ENCODE peak calls at places on chromosomes 3 and 15, in six cellular contexts. O, X, Q, K, L and W are unnamed samples.

GRCh38 chr15:85607842-85608241 is 186.9 kb downstream of the KLHL25 start:
- DNase-seq in L (no peak), K (no peak), X (no peak), O (no peak), Q (no peak), W (no peak)

GRCh38 chr3:71752911-71753715 is 542 bp upstream of the GPR27 start:
- DNase-seq in K (no peak), O (no peak), X (no peak), Q (no peak), L (no peak), W (no peak)

GRCh38 chr15:64930778-64931240 is 19.1 kb downstream of the ANKDD1A start:
- DNase-seq in L (no peak), K (no peak), X (peak), Q (no peak), O (no peak), W (no peak)

GRCh38 chr3:168933614-168934013 is 729.9 kb downstream of the MECOM start:
- DNase-seq in O (no peak), L (no peak), Q (no peak), K (no peak), X (no peak), W (no peak)

GRCh38 chr3:20930034-20930433 is 744.0 kb upstream of the SGO1 start:
- DNase-seq in X (no peak), O (no peak), L (no peak), Q (no peak), K (no peak), W (no peak)

GRCh38 chr3:128170866-128171516 is 17.7 kb downstream of the EEFSEC start:
- DNase-seq in K (no peak), Q (peak), O (no peak), L (no peak), X (peak), W (peak)

GRCh38 chr3:139561428-139561827 is 21.9 kb upstream of the RBP1 start:
- DNase-seq in K (no peak), X (no peak), O (no peak), Q (no peak), L (no peak), W (no peak)

GRCh38 chr3:186998937-186999368 is 68.6 kb downstream of the ST6GAL1 start:
- DNase-seq in Q (no peak), L (no peak), O (no peak), X (no peak), K (no peak), W (no peak)

GRCh38 chr15:72782993-72783562 is 480 bp downstream of the ADPGK start:
- DNase-seq in L (peak), O (peak), Q (no peak), X (no peak), K (peak), W (no peak)

GRCh38 chr3:190269096-190269495 is 53.1 kb downstream of the CLDN1 start:
- DNase-seq in K (no peak), O (no peak), Q (no peak), L (no peak), X (no peak), W (no peak)

GRCh38 chr3:111244760-111245159 is 173.1 kb downstream of the NECTIN3 start:
- DNase-seq in O (no peak), X (no peak), L (no peak), Q (no peak), K (no peak), W (no peak)

GRCh38 chr15:39585394-39585841 is 4.5 kb downstream of the THBS1 start:
- DNase-seq in K (no peak), O (no peak), L (no peak), Q (no peak), X (no peak), W (no peak)

GRCh38 chr3:51163051-51163450 is 222.0 kb upstream of the MANF start:
- DNase-seq in L (no peak), K (no peak), O (no peak), X (no peak), Q (no peak), W (no peak)

GRCh38 chr15:92599394-92599970 is 56.1 kb downstream of the FAM174B start:
- DNase-seq in X (no peak), O (no peak), L (peak), K (no peak), Q (no peak), W (no peak)

GRCh38 chr15:75945953-75946352 is 42.3 kb downstream of the FBXO22 start:
- DNase-seq in L (no peak), Q (no peak), X (no peak), K (no peak), O (no peak), W (no peak)

GRCh38 chr15:68749365-68750141 is 71.1 kb downstream of the ANP32A start:
- DNase-seq in L (no peak), X (no peak), O (no peak), K (no peak), Q (no peak), W (no peak)

GRCh38 chr15:89486726-89487050 is 9.7 kb downstream of the RHCG start:
- DNase-seq in O (peak), X (no peak), K (peak), Q (no peak), L (peak), W (no peak)

GRCh38 chr3:72155391-72156064 is 370.6 kb upstream of the PROK2 start:
- DNase-seq in K (peak), L (no peak), Q (peak), X (peak), O (no peak), W (no peak)

GRCh38 chr3:129199366-129199765 is 15.7 kb upstream of the CNBP start:
- DNase-seq in K (no peak), O (no peak), X (no peak), Q (no peak), L (no peak), W (no peak)

GRCh38 chr3:72756900-72757299 is 91.3 kb downstream of the SHQ1 start:
- DNase-seq in L (peak), Q (no peak), O (peak), K (no peak), X (no peak), W (no peak)

GRCh38 chr3:143302638-143303171 is 183.1 kb downstream of the CHST2 start:
- DNase-seq in L (no peak), X (peak), Q (peak), O (no peak), K (peak), W (no peak)

GRCh38 chr15:70580958-70581357 is 182.4 kb downstream of the UACA start:
- DNase-seq in O (no peak), L (no peak), X (no peak), Q (no peak), K (peak), W (no peak)

GRCh38 chr3:65532164-65532563 is 506.6 kb downstream of the MAGI1 start:
- DNase-seq in L (no peak), Q (no peak), X (no peak), K (no peak), O (no peak), W (no peak)

GRCh38 chr3:164332856-164333802 is 745.2 kb downstream of the SI start:
- DNase-seq in L (no peak), X (peak), K (no peak), O (no peak), Q (no peak), W (no peak)

GRCh38 chr15:63015618-63016017 is 26.9 kb upstream of the TPM1 start:
- DNase-seq in L (no peak), X (no peak), Q (no peak), O (no peak), K (no peak), W (no peak)

GRCh38 chr15:31360843-31361763 is 34.5 kb downstream of the KLF13 start:
- DNase-seq in X (no peak), L (peak), K (peak), O (peak), Q (no peak), W (no peak)

GRCh38 chr3:66609660-66610547 is 109.1 kb upstream of the LRIG1 start:
- DNase-seq in Q (no peak), X (peak), O (no peak), L (no peak), K (no peak), W (peak)

GRCh38 chr3:148075829-148076716 is 621.6 kb upstream of the AGTR1 start:
- DNase-seq in Q (no peak), O (no peak), K (no peak), L (no peak), X (no peak), W (peak)

GRCh38 chr3:101270158-101270557 is 50.2 kb downstream of the IMPG2 start:
- DNase-seq in Q (no peak), X (no peak), L (no peak), K (no peak), O (no peak), W (no peak)

GRCh38 chr15:82919231-82919886 is 33.2 kb downstream of the HOMER2 start:
- DNase-seq in Q (no peak), L (no peak), O (no peak), K (peak), X (no peak), W (no peak)

GRCh38 chr15:77738441-77739437 is 106.0 kb upstream of the LINGO1 start:
- DNase-seq in X (no peak), Q (no peak), K (no peak), O (no peak), L (no peak), W (no peak)

GRCh38 chr15:31228980-31229826 is 97.4 kb upstream of the KLF13 start:
- DNase-seq in O (no peak), Q (no peak), L (no peak), K (no peak), X (no peak), W (no peak)

GRCh38 chr3:127589600-127590281 is 792 bp downstream of the TPRA1 start:
- DNase-seq in X (no peak), O (peak), K (no peak), L (peak), Q (no peak), W (no peak)

GRCh38 chr15:72342385-72342784 is 22.4 kb upstream of the CELF6 start:
- DNase-seq in K (no peak), Q (no peak), X (no peak), O (peak), L (peak), W (peak)